ENCODE peak calls at places on chromosomes 7 and 10, in ten cellular contexts. H is HFF-Myc, C is keratinocyte, U is heart right ventricle, X is adrenal gland, K is spleen, Z is prostate gland, F is ascending aorta, Y is right lobe of liver, A is Panc1. M is an unnamed sample.
A peak's percentile ranks its signal among the peaks of the same experiment; 100 is the strongest.

GRCh38 chr7:131829911-131830310 is 273.5 kb upstream of the PODXL start:
- DNase-seq in Y (no peak), H (no peak), F (no peak), X (peak; percentile 56), C (no peak), U (no peak), K (no peak), A (no peak), Z (no peak), M (no peak)

GRCh38 chr10:96814264-96814663 is 17.8 kb upstream of the LCOR start:
- DNase-seq in C (peak; percentile 69), F (no peak), Z (no peak), Y (no peak), H (no peak), A (no peak), U (no peak), K (no peak), X (no peak), M (peak; percentile 72)

GRCh38 chr7:148623586-148624282 is 33.2 kb downstream of the C7orf33 start:
- DNase-seq in K (no peak), C (no peak), F (no peak), Z (no peak), U (no peak), Y (no peak), H (no peak), A (no peak), X (no peak), M (peak; percentile 28)

GRCh38 chr10:34156781-34157425 is 658.2 kb downstream of the PARD3 start:
- DNase-seq in U (no peak), A (no peak), F (no peak), H (peak; percentile 83), Z (peak; percentile 24), Y (no peak), C (peak; percentile 9), X (no peak), K (no peak), M (peak; percentile 93)

GRCh38 chr7:37826825-37827224 is 21.6 kb upstream of the NME8 start:
- DNase-seq in F (no peak), K (no peak), Z (peak; percentile 35), Y (no peak), C (no peak), A (no peak), X (no peak), U (no peak), H (no peak), M (no peak)

GRCh38 chr7:123502216-123502615 is 32.2 kb downstream of the IQUB start:
- DNase-seq in C (no peak), H (no peak), A (no peak), F (no peak), K (no peak), U (no peak), Y (no peak), X (no peak), Z (no peak), M (no peak)

GRCh38 chr7:7798510-7798909 is 80.1 kb upstream of the RPA3 start:
- DNase-seq in A (no peak), X (no peak), C (no peak), K (no peak), Z (no peak), F (no peak), Y (no peak), U (no peak), H (no peak), M (no peak)

GRCh38 chr7:157670490-157671357 is 333.9 kb downstream of the DNAJB6 start:
- DNase-seq in A (no peak), Y (no peak), U (no peak), F (no peak), C (no peak), H (no peak), K (no peak), X (no peak), Z (no peak), M (no peak)

GRCh38 chr10:102268333-102268999 is 23.1 kb downstream of the GBF1 start:
- DNase-seq in C (no peak), U (no peak), Y (no peak), X (no peak), A (no peak), K (no peak), F (no peak), Z (no peak), H (no peak), M (peak; percentile 45)

GRCh38 chr7:50614721-50615518 is 49.7 kb upstream of the DDC start:
- DNase-seq in F (no peak), H (no peak), Z (no peak), Y (peak; percentile 46), K (no peak), U (no peak), C (no peak), A (no peak), X (no peak), M (no peak)

GRCh38 chr7:156675721-156676120 is 35.1 kb downstream of the RNF32 start:
- DNase-seq in K (no peak), Y (no peak), X (no peak), U (no peak), Z (no peak), A (no peak), H (no peak), F (no peak), C (no peak), M (no peak)

GRCh38 chr7:35697414-35698175 is 2.7 kb upstream of the HERPUD2 start:
- DNase-seq in C (peak; percentile 45), A (no peak), F (no peak), X (no peak), U (no peak), Z (no peak), H (no peak), K (no peak), Y (no peak), M (peak; percentile 62)

GRCh38 chr10:110215751-110216150 is 8.3 kb downstream of the MXI1 start:
- DNase-seq in H (no peak), X (no peak), F (no peak), A (no peak), U (no peak), Z (no peak), K (no peak), Y (no peak), C (no peak), M (no peak)

GRCh38 chr7:5218564-5219360 is 28.7 kb downstream of the WIPI2 start:
- DNase-seq in U (no peak), H (no peak), X (no peak), F (no peak), C (no peak), K (peak; percentile 85), Y (no peak), Z (no peak), A (no peak), M (no peak)

GRCh38 chr10:125159486-125159931 is 854 bp downstream of the CTBP2 start:
- DNase-seq in A (no peak), C (no peak), K (peak; percentile 87), Y (peak; percentile 46), F (no peak), U (no peak), X (peak; percentile 57), Z (no peak), H (no peak), M (no peak)

GRCh38 chr7:27254625-27255024 is 12.0 kb downstream of the EVX1 start:
- DNase-seq in C (no peak), Y (no peak), A (no peak), U (no peak), Z (no peak), F (no peak), K (no peak), H (no peak), X (peak; percentile 1), M (no peak)

GRCh38 chr7:27262121-27262520 is 19.5 kb downstream of the EVX1 start:
- DNase-seq in U (no peak), K (no peak), C (no peak), F (no peak), X (no peak), A (no peak), Y (no peak), H (no peak), Z (no peak), M (peak; percentile 32)

GRCh38 chr7:27263781-27264180 is 21.2 kb downstream of the EVX1 start:
- DNase-seq in Y (no peak), H (no peak), K (no peak), X (no peak), F (no peak), A (no peak), Z (no peak), C (no peak), U (no peak), M (no peak)

DNA sequence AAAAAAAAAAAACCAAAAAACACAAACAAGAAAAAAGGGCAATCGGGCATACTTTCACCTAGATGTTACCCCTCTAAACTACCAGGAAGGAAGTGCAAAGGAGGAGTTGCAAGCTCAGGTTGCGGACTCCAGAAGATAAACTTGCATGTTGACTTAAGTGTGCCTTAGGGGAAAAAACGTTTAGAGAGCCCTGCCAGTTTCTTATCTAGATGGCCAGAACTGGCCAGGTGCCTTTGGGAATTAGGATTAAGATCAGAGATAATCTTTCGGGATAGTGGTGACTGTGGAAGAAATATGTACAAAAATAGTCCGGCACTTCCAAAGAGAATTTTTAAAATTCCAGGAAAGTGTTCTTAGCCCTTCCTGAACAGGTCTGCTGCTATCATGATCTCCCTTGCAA is 17.6 kb downstream of the EVX1 start:
- DNase-seq in F (no peak), Z (no peak), Y (no peak), H (no peak), A (no peak), K (no peak), U (no peak), X (no peak), C (no peak), M (no peak)
- TF ChIP-seq CTCF in F (no peak), Z (no peak), Y (no peak), H (no peak), A (no peak), K (no peak), U (no peak), X (no peak), C (no peak), M (no peak)

GRCh38 chr10:33008499-33009243 is 50.6 kb upstream of the ITGB1 start:
- DNase-seq in X (peak; percentile 84), C (peak; percentile 17), Y (no peak), H (peak; percentile 81), K (no peak), F (no peak), Z (peak; percentile 74), A (peak; percentile 94), U (peak; percentile 69), M (peak; percentile 71)
- H3K4me3 ChIP-seq in X (no peak overlapping the region), C (no peak overlapping the region), Y (no peak overlapping the region), H (no peak overlapping the region), K (no peak overlapping the region), F (no peak overlapping the region), Z (no peak overlapping the region), A (no peak overlapping the region), U (no peak overlapping the region), M (no peak overlapping the region)

GRCh38 chr10:77456414-77456813 is 181.2 kb downstream of the KCNMA1 start:
- DNase-seq in X (peak; percentile 79), C (no peak), A (no peak), U (no peak), H (no peak), Z (no peak), K (no peak), F (no peak), Y (no peak), M (no peak)
- TF ChIP-seq CTCF in X (no peak), C (no peak), A (no peak), U (no peak), H (no peak), Z (no peak), K (no peak), F (no peak), Y (no peak), M (no peak)

DNA sequence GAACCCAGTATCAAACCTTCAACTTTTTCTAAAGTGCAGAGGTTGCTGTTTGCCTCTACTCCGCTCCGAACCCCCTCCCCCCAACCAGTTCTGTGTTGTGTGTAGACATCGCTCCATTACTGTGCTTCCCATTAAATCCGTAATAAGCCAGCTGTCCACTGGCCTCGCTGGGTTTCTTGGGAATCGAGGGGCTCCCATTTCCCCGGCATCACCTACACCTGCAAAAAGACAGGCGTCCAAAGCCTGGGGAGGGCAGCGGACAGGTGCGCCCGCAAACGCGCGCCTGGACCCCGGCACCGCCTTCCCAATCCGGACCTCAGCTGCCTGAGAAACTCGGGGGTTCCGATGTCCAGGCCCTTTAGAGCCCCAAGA is 631 bp downstream of the RTKN2 start:
- DNase-seq in H (no peak), U (no peak), C (no peak), Z (no peak), X (no peak), Y (no peak), F (no peak), A (no peak), K (no peak), M (no peak)
- H3K4me3 ChIP-seq in H (peak overlapping the region; percentile 85), U (peak overlapping the region; percentile 68), C (peak overlapping the region; percentile 81), Z (peak overlapping the region; percentile 43), X (peak overlapping the region; percentile 93), Y (peak overlapping the region; percentile 71), F (peak overlapping the region; percentile 84), A (peak overlapping the region; percentile 77), K (peak overlapping the region; percentile 76), M (peak overlapping the region; percentile 64)